ENCODE peak calls at places on chromosome 21, in seven cellular contexts. T, P, M, Q, A, L and C are unnamed samples. For H3K9me3 and H3K4me1, the result is how much of the 10 kb centered on the place peaks cover.

GRCh38 chr21:31326478-31327247 is 17.4 kb downstream of the TIAM1 start:
- DNase-seq in M (no peak), T (no peak), A (peak), Q (no peak), P (no peak), L (no peak), C (peak)

GRCh38 chr21:39078322-39079065 is 104.8 kb downstream of the PSMG1 start:
- DNase-seq in M (no peak), Q (no peak), T (no peak), A (no peak), L (no peak), P (no peak), C (no peak)

GRCh38 chr21:26849428-26850115 is 4.4 kb upstream of the ADAMTS1 start:
- DNase-seq in M (no peak), T (no peak), L (no peak), A (no peak), Q (no peak), P (no peak), C (no peak)

GRCh38 chr21:39776589-39776988 is 31.6 kb downstream of the IGSF5 start:
- DNase-seq in P (no peak), Q (no peak), T (no peak), L (no peak), M (no peak), A (no peak), C (no peak)

GRCh38 chr21:46347791-46348381 is 23.9 kb downstream of the PCNT start:
- DNase-seq in T (no peak), L (no peak), Q (no peak), A (no peak), M (peak), P (no peak), C (no peak)

GRCh38 chr21:37699024-37699770 is 217.1 kb downstream of the KCNJ6 start:
- DNase-seq in T (no peak), L (no peak), Q (no peak), P (no peak), A (no peak), M (no peak), C (no peak)

GRCh38 chr21:37452222-37452621 is 85.6 kb downstream of the DYRK1A start:
- DNase-seq in P (peak), Q (no peak), L (no peak), A (no peak), T (no peak), M (peak), C (no peak)

GRCh38 chr21:35226302-35226701 is 177.2 kb upstream of the RUNX1 start:
- DNase-seq in T (no peak), M (peak), P (peak), A (no peak), L (no peak), Q (no peak), C (no peak)

GRCh38 chr21:17548262-17548661 is 35.4 kb downstream of the CXADR start:
- DNase-seq in L (no peak), A (no peak), P (no peak), T (no peak), M (no peak), Q (no peak), C (no peak)

GRCh38 chr21:41827951-41828883 is 50.9 kb downstream of the PRDM15 start:
- DNase-seq in L (no peak), M (no peak), Q (peak), A (no peak), P (peak), T (no peak), C (no peak)

GRCh38 chr21:25963186-25963585 is 207.4 kb downstream of the APP start:
- DNase-seq in P (no peak), Q (no peak), A (no peak), L (no peak), M (no peak), T (peak), C (no peak)

GRCh38 chr21:27570306-27570868 is 603.5 kb upstream of the ADAMTS5 start:
- DNase-seq in L (peak), T (no peak), M (peak), Q (no peak), P (peak), A (no peak), C (no peak)

GRCh38 chr21:25956993-25957714 is 213.4 kb downstream of the APP start:
- DNase-seq in T (no peak), P (no peak), Q (no peak), L (peak), M (no peak), A (no peak), C (no peak)

GRCh38 chr21:45835301-45836267 is 146.0 kb upstream of the COL6A1 start:
- DNase-seq in A (no peak), M (no peak), Q (no peak), T (no peak), L (no peak), P (no peak), C (no peak)

GRCh38 chr21:34526236-34526617 is 14.2 kb upstream of the KCNE1 start:
- DNase-seq in Q (no peak), A (no peak), T (no peak), M (no peak), L (no peak), P (no peak), C (no peak)

GRCh38 chr21:31110430-31110829 is 72.2 kb upstream of the KRTAP19-8 start:
- DNase-seq in P (no peak), T (no peak), L (no peak), A (no peak), M (no peak), Q (no peak), C (no peak)

GRCh38 chr21:17388226-17388625 is 124.6 kb upstream of the CXADR start:
- DNase-seq in M (no peak), Q (no peak), T (no peak), L (no peak), A (no peak), P (no peak), C (no peak)

DNA sequence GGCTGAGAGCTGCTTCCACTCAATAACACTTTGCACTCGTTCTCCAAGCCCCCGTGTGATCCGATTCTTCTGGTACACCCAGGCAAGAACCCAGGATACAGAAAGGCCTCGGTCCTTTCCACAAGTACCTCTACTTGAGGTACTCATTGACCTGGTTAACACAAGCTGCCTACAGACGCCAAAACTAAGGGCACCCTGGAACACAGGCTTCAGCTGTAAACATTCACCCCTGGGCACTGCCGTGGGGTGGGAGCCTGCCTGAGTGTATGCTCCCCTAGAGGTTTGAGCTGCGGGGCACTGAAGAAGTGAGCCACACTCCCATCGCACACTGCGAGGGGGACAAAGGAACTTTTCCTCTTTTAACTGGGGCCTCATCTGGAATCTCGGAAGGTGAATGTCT is 30.5 kb downstream of the LRRC3 start:
- DNase-seq in M (no peak), Q (no peak), A (no peak), L (no peak), T (no peak), P (no peak), C (no peak)
- H3K4me3 ChIP-seq in M (peak), Q (peak), A (no peak), L (no peak), T (peak), P (no peak), C (no peak)

GRCh38 chr21:9767592-9768375 is 753.6 kb upstream of the TPTE start:
- DNase-seq in T (no peak), M (no peak), Q (no peak), P (peak), L (no peak), A (no peak), C (no peak)

GRCh38 chr21:9774347-9774746 is 747.0 kb upstream of the TPTE start:
- DNase-seq in M (no peak), P (no peak), L (no peak), A (no peak), T (no peak), Q (no peak), C (no peak)

DNA sequence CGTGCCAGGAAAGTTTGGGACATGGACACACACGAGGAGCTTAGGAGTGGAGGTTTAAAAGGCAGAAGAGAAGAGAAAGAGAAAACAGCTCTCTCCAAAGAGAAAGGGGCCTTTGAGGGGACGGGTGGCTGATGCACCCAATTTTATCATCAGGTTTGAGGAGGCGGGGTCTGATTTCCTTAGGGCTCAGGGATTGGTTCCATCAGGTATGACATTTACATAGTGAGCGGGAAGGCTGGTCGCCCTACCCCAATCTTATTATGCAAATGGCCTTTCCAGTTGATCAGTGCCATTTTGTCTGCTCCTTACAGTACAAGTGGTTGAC is 749.1 kb upstream of the TPTE start:
- DNase-seq in M (no peak), T (no peak), L (no peak), P (no peak), Q (no peak), A (no peak), C (no peak)
- H3K9me3 ChIP-seq in M (under half), T (under half), L (under half), P (under half), Q (under half), A (under half), C (under half)

DNA sequence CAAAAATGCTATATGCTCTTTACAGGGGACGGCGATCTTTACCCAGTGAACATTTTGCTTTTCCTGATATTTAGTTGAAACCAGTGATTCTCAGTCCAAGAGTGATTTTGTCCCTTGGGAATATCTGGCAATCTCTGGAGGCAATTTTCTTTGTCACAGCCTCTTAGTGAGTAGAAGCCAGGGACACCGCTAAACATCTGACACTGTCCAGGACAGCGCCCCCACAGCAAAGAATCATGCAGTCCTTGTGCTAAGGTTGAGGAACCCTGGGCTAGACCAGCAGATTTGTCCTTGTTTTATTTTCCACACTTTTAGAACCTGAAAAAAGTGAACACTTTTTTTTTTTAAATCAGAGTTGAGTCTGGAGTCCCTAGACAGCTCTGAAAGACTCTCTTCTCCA is 13.1 kb downstream of the EVA1C start:
- DNase-seq in P (no peak), Q (no peak), T (no peak), M (no peak), A (no peak), L (no peak), C (no peak)
- H3K4me1 ChIP-seq in P (under half), Q (under half), T (half or more), M (under half), A (under half), L (under half), C (under half)

GRCh38 chr21:43702785-43703067 is 16.2 kb upstream of the PDXK start:
- DNase-seq in T (no peak), L (no peak), A (no peak), M (no peak), P (no peak), Q (no peak), C (no peak)
- H3K4me3 ChIP-seq in T (no peak), L (peak), A (no peak), M (peak), P (no peak), Q (no peak), C (no peak)

GRCh38 chr21:43699933-43700599 is 18.9 kb upstream of the PDXK start:
- DNase-seq in P (no peak), Q (no peak), M (peak), L (no peak), T (no peak), A (no peak), C (no peak)
- H3K9me3 ChIP-seq in P (under half), Q (under half), M (under half), L (under half), T (under half), A (under half), C (under half)